ENCODE peak calls at places on chromosome 15, in seven cellular contexts. D, L, U, M, C, N and H are unnamed samples.
A peak's percentile ranks its signal among the peaks of the same experiment; 100 is the strongest.

GRCh38 chr15:37133619-37134018 is 33.3 kb upstream of the MEIS2 start:
- DNase-seq in D (no peak), L (no peak), U (no peak), M (no peak), C (no peak), N (no peak), H (peak; percentile 17)

GRCh38 chr15:95405447-95405846 is 925.1 kb upstream of the NR2F2 start:
- DNase-seq in D (no peak), L (no peak), U (no peak), M (no peak), C (no peak), N (no peak), H (peak; percentile 32)

GRCh38 chr15:77266708-77267387 is 153.1 kb downstream of the PEAK1 start:
- DNase-seq in D (no peak), L (peak; percentile 19), U (no peak), M (no peak), C (no peak), N (no peak), H (no peak)

GRCh38 chr15:74108111-74108510 is 22.3 kb upstream of the ISLR2 start:
- DNase-seq in D (no peak), L (no peak), U (no peak), M (no peak), C (no peak), N (no peak), H (peak; percentile 34)

GRCh38 chr15:58465866-58466517 is 34.2 kb downstream of the LIPC start:
- DNase-seq in D (no peak), L (no peak), U (no peak), M (no peak), C (no peak), N (no peak), H (no peak)

GRCh38 chr15:89820651-89821611 is 6.3 kb upstream of the ANPEP start:
- DNase-seq in D (peak; percentile 81), L (no peak), U (no peak), M (no peak), C (no peak), N (no peak), H (no peak)

GRCh38 chr15:32747886-32748285 is 30.1 kb downstream of the GREM1 start:
- DNase-seq in D (no peak), L (no peak), U (no peak), M (no peak), C (no peak), N (no peak), H (peak; percentile 52)

GRCh38 chr15:74889390-74889881 is 406 bp upstream of the MPI start:
- DNase-seq in D (no peak), L (peak; percentile 33), U (no peak), M (no peak), C (peak; percentile 57), N (peak; percentile 56), H (peak; percentile 63)

GRCh38 chr15:32872606-32873291 is 154.9 kb downstream of the GREM1 start:
- DNase-seq in D (no peak), L (no peak), U (no peak), M (no peak), C (peak; percentile 39), N (no peak), H (peak; percentile 90)

GRCh38 chr15:45645026-45645980 is 10.5 kb downstream of the SQOR start:
- DNase-seq in D (no peak), L (no peak), U (no peak), M (no peak), C (no peak), N (no peak), H (no peak)

GRCh38 chr15:96312641-96313335 is 17.7 kb upstream of the NR2F2 start:
- DNase-seq in D (no peak), L (no peak), U (no peak), M (no peak), C (no peak), N (no peak), H (no peak)

GRCh38 chr15:76153241-76154197 is 93.7 kb downstream of the TMEM266 start:
- DNase-seq in D (no peak), L (no peak), U (no peak), M (no peak), C (no peak), N (no peak), H (no peak)

GRCh38 chr15:70251246-70251990 is 153.7 kb upstream of the TLE3 start:
- DNase-seq in D (no peak), L (no peak), U (no peak), M (no peak), C (no peak), N (no peak), H (no peak)

GRCh38 chr15:71397377-71397776 is 282.1 kb downstream of the THSD4 start:
- DNase-seq in D (no peak), L (no peak), U (no peak), M (no peak), C (no peak), N (no peak), H (no peak)

GRCh38 chr15:74175271-74176191 is 2.0 kb downstream of the ISLR start:
- DNase-seq in D (no peak), L (no peak), U (no peak), M (no peak), C (no peak), N (no peak), H (no peak)

GRCh38 chr15:65918357-65918920 is 49.1 kb downstream of the RAB11A start:
- DNase-seq in D (no peak), L (no peak), U (no peak), M (no peak), C (no peak), N (no peak), H (peak; percentile 13)

GRCh38 chr15:89177633-89178306 is 43.6 kb downstream of the RLBP1 start:
- DNase-seq in D (peak; percentile 70), L (peak; percentile 52), U (peak; percentile 24), M (peak; percentile 56), C (peak; percentile 47), N (peak; percentile 28), H (peak; percentile 85)

GRCh38 chr15:58415636-58416035 is 16.2 kb upstream of the LIPC start:
- DNase-seq in D (no peak), L (no peak), U (no peak), M (no peak), C (no peak), N (no peak), H (no peak)

GRCh38 chr15:37880009-37880834 is 54.2 kb upstream of the TMCO5A start:
- DNase-seq in D (peak; percentile 0), L (peak; percentile 9), U (no peak), M (no peak), C (no peak), N (no peak), H (peak; percentile 46)

GRCh38 chr15:44593042-44593736 is 56.2 kb downstream of the EIF3J start:
- DNase-seq in D (no peak), L (peak; percentile 28), U (no peak), M (no peak), C (no peak), N (no peak), H (no peak)

GRCh38 chr15:57165992-57166391 is 210.3 kb upstream of the CGNL1 start:
- DNase-seq in D (no peak), L (no peak), U (no peak), M (no peak), C (no peak), N (no peak), H (no peak)

GRCh38 chr15:31338879-31339557 is 12.4 kb downstream of the KLF13 start:
- DNase-seq in D (peak; percentile 30), L (peak; percentile 50), U (no peak), M (no peak), C (peak; percentile 80), N (no peak), H (peak; percentile 84)